ENCODE peak calls at places on chromosomes 1 and 21, in five cellular contexts. One of them, this sample, is unnamed. For H3K9me2, the result is how much of the 10 kb centered on the place peaks cover.

GRCh38 chr21:45515241-45516061 is 26.8 kb downstream of the SLC19A1 start:
- DNase-seq in hepatocyte: no peak
- DNase-seq in GM23338: peak
- DNase-seq in PC-3: peak
- DNase-seq in GM23248: no peak
- DNase-seq in this sample: no peak

GRCh38 chr1:31750858-31751638 is 13.1 kb downstream of the ADGRB2 start:
- DNase-seq in PC-3: no peak
- DNase-seq in GM23338: no peak
- DNase-seq in GM23248: peak
- DNase-seq in hepatocyte: no peak
- DNase-seq in this sample: no peak

GRCh38 chr1:25771246-25772114 is 28.5 kb upstream of the SELENON start:
- DNase-seq in GM23338: peak
- DNase-seq in hepatocyte: peak
- DNase-seq in PC-3: no peak
- DNase-seq in GM23248: no peak
- DNase-seq in this sample: no peak

GRCh38 chr1:227447531-227447990 is 115.8 kb upstream of the ZNF678 start:
- DNase-seq in GM23338: peak
- DNase-seq in hepatocyte: peak
- DNase-seq in GM23248: peak
- DNase-seq in PC-3: peak
- DNase-seq in this sample: no peak

GRCh38 chr21:43872549-43873198 is 7.7 kb downstream of the AGPAT3 start:
- DNase-seq in hepatocyte: no peak
- DNase-seq in GM23338: no peak
- DNase-seq in GM23248: no peak
- DNase-seq in PC-3: no peak
- DNase-seq in this sample: no peak

GRCh38 chr1:228794173-228794572 is 58.9 kb downstream of the RHOU start:
- DNase-seq in hepatocyte: no peak
- DNase-seq in PC-3: no peak
- DNase-seq in GM23248: peak
- DNase-seq in GM23338: no peak
- DNase-seq in this sample: peak

GRCh38 chr21:44773291-44773932 is 28.2 kb downstream of the UBE2G2 start:
- DNase-seq in GM23248: no peak
- DNase-seq in GM23338: no peak
- DNase-seq in hepatocyte: no peak
- DNase-seq in PC-3: no peak
- DNase-seq in this sample: no peak

GRCh38 chr1:27868932-27869718 is 3.2 kb upstream of the THEMIS2 start:
- DNase-seq in hepatocyte: no peak
- DNase-seq in GM23248: no peak
- DNase-seq in PC-3: no peak
- DNase-seq in GM23338: no peak
- DNase-seq in this sample: peak

GRCh38 chr1:209674957-209675566 is at the start of gene G0S2:
- DNase-seq in GM23248: peak
- DNase-seq in hepatocyte: peak
- DNase-seq in PC-3: peak
- DNase-seq in GM23338: peak
- DNase-seq in this sample: no peak

GRCh38 chr1:8814870-8815269 is 2.6 kb downstream of the RERE start:
- DNase-seq in GM23338: peak
- DNase-seq in hepatocyte: peak
- DNase-seq in PC-3: no peak
- DNase-seq in GM23248: no peak
- DNase-seq in this sample: no peak

GRCh38 chr1:56508523-56508983 is 70.8 kb downstream of the PLPP3 start:
- DNase-seq in PC-3: peak
- DNase-seq in hepatocyte: peak
- DNase-seq in GM23248: peak
- DNase-seq in GM23338: no peak
- DNase-seq in this sample: no peak

GRCh38 chr1:75954594-75954993 is 22.4 kb upstream of the ASB17 start:
- DNase-seq in hepatocyte: no peak
- DNase-seq in PC-3: peak
- DNase-seq in GM23338: no peak
- DNase-seq in GM23248: peak
- DNase-seq in this sample: no peak

GRCh38 chr1:30325999-30326398 is 397.4 kb downstream of the MATN1 start:
- DNase-seq in GM23338: no peak
- DNase-seq in GM23248: no peak
- DNase-seq in PC-3: no peak
- DNase-seq in hepatocyte: no peak
- DNase-seq in this sample: no peak

GRCh38 chr1:109214695-109215623 is 1.2 kb downstream of the SARS1 start:
- DNase-seq in GM23248: peak
- DNase-seq in hepatocyte: peak
- DNase-seq in GM23338: peak
- DNase-seq in PC-3: peak
- DNase-seq in this sample: no peak

GRCh38 chr1:48772221-48772620 is 4.5 kb downstream of the BEND5 start:
- DNase-seq in GM23248: no peak
- DNase-seq in PC-3: no peak
- DNase-seq in hepatocyte: peak
- DNase-seq in GM23338: no peak
- DNase-seq in this sample: no peak
- H3K9me2 ChIP-seq in GM23248: under half
- H3K9me2 ChIP-seq in PC-3: under half
- H3K9me2 ChIP-seq in hepatocyte: under half
- H3K9me2 ChIP-seq in GM23338: under half
- H3K9me2 ChIP-seq in this sample: under half

GRCh38 chr1:110464340-110464739 is 13.4 kb downstream of the PROK1 start:
- DNase-seq in PC-3: peak
- DNase-seq in GM23338: no peak
- DNase-seq in hepatocyte: peak
- DNase-seq in GM23248: peak
- DNase-seq in this sample: no peak

GRCh38 chr1:110463695-110464094 is 12.7 kb downstream of the PROK1 start:
- DNase-seq in GM23248: peak
- DNase-seq in GM23338: no peak
- DNase-seq in PC-3: peak
- DNase-seq in hepatocyte: no peak
- DNase-seq in this sample: no peak

GRCh38 chr1:110466646-110467280 is 15.8 kb downstream of the PROK1 start:
- DNase-seq in hepatocyte: no peak
- DNase-seq in GM23338: no peak
- DNase-seq in GM23248: no peak
- DNase-seq in PC-3: no peak
- DNase-seq in this sample: no peak

GRCh38 chr1:110465038-110465813 is 14.3 kb downstream of the PROK1 start:
- DNase-seq in PC-3: peak
- DNase-seq in GM23248: no peak
- DNase-seq in hepatocyte: peak
- DNase-seq in GM23338: peak
- DNase-seq in this sample: peak

GRCh38 chr1:110465814-110466380 is 14.9 kb downstream of the PROK1 start:
- DNase-seq in GM23248: no peak
- DNase-seq in hepatocyte: no peak
- DNase-seq in GM23338: no peak
- DNase-seq in PC-3: no peak
- DNase-seq in this sample: no peak
- H2AFZ ChIP-seq in GM23248: no peak
- H2AFZ ChIP-seq in hepatocyte: no peak
- H2AFZ ChIP-seq in GM23338: no peak
- H2AFZ ChIP-seq in PC-3: no peak
- H2AFZ ChIP-seq in this sample: no peak

GRCh38 chr1:188941986-188942385 is 1535.7 kb downstream of the BRINP3 start:
- DNase-seq in GM23338: peak
- DNase-seq in GM23248: no peak
- DNase-seq in hepatocyte: no peak
- DNase-seq in PC-3: no peak
- DNase-seq in this sample: no peak

GRCh38 chr1:188937965-188938551 is 1539.6 kb downstream of the BRINP3 start:
- DNase-seq in hepatocyte: no peak
- DNase-seq in GM23338: peak
- DNase-seq in GM23248: no peak
- DNase-seq in PC-3: peak
- DNase-seq in this sample: no peak
- TF ChIP-seq EZH2phosphoT487 in hepatocyte: no peak
- TF ChIP-seq EZH2phosphoT487 in GM23338: no peak
- TF ChIP-seq EZH2phosphoT487 in GM23248: no peak
- TF ChIP-seq EZH2phosphoT487 in PC-3: no peak
- TF ChIP-seq EZH2phosphoT487 in this sample: no peak

DNA sequence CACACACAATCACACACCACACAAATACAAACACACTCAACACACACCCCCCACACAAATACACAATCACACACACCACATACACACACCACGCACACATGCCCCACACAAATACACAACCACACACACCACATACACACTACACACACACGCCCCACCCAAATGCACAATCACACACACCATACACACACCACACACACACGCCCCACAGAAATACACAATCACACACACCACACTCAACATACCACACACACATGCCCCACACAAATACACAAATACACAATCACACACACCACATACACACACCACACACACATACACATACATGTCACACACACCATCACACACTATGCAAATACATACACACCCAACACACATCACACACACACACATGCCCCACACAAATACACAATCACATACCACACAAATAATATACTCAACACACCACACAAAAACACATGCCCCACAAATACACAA is 50.2 kb downstream of the PRDM15 start:
- DNase-seq in GM23248: no peak
- DNase-seq in hepatocyte: no peak
- DNase-seq in GM23338: no peak
- DNase-seq in PC-3: no peak
- DNase-seq in this sample: no peak
- H3K9me2 ChIP-seq in GM23248: under half
- H3K9me2 ChIP-seq in hepatocyte: under half
- H3K9me2 ChIP-seq in GM23338: under half
- H3K9me2 ChIP-seq in PC-3: under half
- H3K9me2 ChIP-seq in this sample: under half

DNA sequence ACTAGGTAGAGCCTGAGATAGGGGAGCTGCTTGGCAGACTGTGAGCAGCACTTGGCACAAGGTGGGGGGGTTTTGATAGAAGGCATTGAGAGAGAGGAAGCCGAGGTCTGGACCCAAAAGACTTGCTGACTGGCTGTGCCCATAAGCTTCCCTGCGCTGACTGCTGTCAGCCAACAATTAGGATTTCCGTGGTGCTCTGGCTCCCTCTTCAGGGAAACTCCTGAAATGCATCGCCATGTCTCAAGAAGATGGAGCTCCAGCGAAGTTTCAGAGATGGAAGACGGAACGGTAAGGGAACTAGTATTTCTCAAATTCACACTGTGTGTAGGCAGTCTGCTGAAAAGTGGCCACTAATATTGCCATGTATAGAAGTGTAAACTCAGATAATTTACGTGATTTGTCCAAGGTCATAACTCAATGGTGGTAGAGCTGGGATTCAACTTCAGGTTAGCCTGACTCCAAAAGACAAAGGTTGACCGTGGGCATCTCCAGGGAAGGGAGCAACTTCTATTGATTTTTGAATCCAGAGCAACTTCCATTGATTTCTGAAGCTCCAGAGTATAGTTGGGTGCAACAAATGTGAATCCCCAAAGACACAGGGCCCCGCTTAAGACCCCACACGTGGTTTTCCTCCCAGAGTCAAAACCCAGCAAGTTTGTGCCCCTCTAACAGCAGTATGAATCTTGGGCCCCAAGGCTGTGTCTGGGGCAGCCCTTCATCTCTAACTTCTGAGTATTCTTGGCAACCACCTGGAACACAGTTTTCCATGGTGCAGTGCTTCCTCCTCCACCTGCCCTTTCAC is 44.5 kb upstream of the CRNN start:
- DNase-seq in hepatocyte: peak
- DNase-seq in GM23338: peak
- DNase-seq in PC-3: peak
- DNase-seq in GM23248: peak
- DNase-seq in this sample: peak
- H2AFZ ChIP-seq in hepatocyte: no peak
- H2AFZ ChIP-seq in GM23338: no peak
- H2AFZ ChIP-seq in PC-3: peak
- H2AFZ ChIP-seq in GM23248: peak
- H2AFZ ChIP-seq in this sample: no peak

GRCh38 chr1:3062616-3063378 is 6.2 kb upstream of the PRDM16 start:
- DNase-seq in GM23248: no peak
- DNase-seq in hepatocyte: no peak
- DNase-seq in GM23338: peak
- DNase-seq in PC-3: no peak
- DNase-seq in this sample: no peak
- TF ChIP-seq EZH2phosphoT487 in GM23248: no peak
- TF ChIP-seq EZH2phosphoT487 in hepatocyte: no peak
- TF ChIP-seq EZH2phosphoT487 in GM23338: no peak
- TF ChIP-seq EZH2phosphoT487 in PC-3: no peak
- TF ChIP-seq EZH2phosphoT487 in this sample: no peak

GRCh38 chr1:19654386-19654785 is 10.3 kb downstream of the NBL1 start:
- DNase-seq in hepatocyte: no peak
- DNase-seq in GM23248: peak
- DNase-seq in GM23338: no peak
- DNase-seq in PC-3: peak
- DNase-seq in this sample: no peak

GRCh38 chr1:19648239-19648638 is 4.1 kb downstream of the NBL1 start:
- DNase-seq in GM23248: no peak
- DNase-seq in GM23338: no peak
- DNase-seq in hepatocyte: no peak
- DNase-seq in PC-3: no peak
- DNase-seq in this sample: no peak

GRCh38 chr1:19650416-19651140 is 6.5 kb downstream of the NBL1 start:
- DNase-seq in GM23338: no peak
- DNase-seq in PC-3: no peak
- DNase-seq in GM23248: peak
- DNase-seq in hepatocyte: no peak
- DNase-seq in this sample: no peak

GRCh38 chr1:19648689-19649088 is 4.6 kb downstream of the NBL1 start:
- DNase-seq in GM23338: peak
- DNase-seq in hepatocyte: peak
- DNase-seq in PC-3: peak
- DNase-seq in GM23248: peak
- DNase-seq in this sample: no peak

DNA sequence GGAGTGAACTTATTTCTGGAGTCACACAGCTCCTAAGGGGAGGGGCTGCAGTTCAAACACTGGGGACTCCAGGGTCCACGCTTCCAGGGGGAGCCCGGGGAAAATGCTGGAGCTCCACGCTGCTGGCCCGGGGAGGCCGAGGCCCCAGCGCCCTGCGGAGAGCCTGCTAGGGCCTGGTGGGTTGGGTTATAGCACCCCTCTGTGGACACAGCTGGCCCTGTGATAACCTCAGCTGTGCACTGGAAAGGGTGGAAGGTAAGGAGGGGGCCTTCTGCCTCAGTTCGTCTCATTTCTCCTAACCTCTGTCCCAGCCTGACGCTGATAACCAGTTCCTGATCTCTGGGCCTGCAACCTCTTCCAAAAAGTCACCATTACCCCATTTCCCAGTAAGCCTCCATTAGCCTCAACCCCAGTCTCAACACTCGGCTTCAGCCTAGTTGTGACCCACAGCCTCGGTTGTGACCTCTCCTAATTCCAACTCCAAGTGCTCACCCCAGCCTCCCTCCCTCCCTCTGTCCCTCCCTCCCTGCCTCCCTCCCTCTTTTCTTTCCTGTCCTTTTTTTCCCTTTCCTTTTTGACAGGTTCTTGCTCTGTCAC is 7.1 kb downstream of the NBL1 start:
- DNase-seq in GM23248: peak
- DNase-seq in PC-3: peak
- DNase-seq in GM23338: peak
- DNase-seq in hepatocyte: peak
- DNase-seq in this sample: peak
- H3K9me2 ChIP-seq in GM23248: under half
- H3K9me2 ChIP-seq in PC-3: under half
- H3K9me2 ChIP-seq in GM23338: under half
- H3K9me2 ChIP-seq in hepatocyte: under half
- H3K9me2 ChIP-seq in this sample: under half

This sample was measured in MM.1S.